ENCODE peak calls at places on chromosome 12, in nine cellular contexts. One of them, this sample, is unnamed.

GRCh38 chr12:82040987-82041743 is 282.0 kb upstream of the PPFIA2 start:
- DNase-seq in tibial nerve: no peak
- DNase-seq in Panc1: no peak
- DNase-seq in RWPE1: no peak
- DNase-seq in nephron progenitor cell: no peak
- DNase-seq in tibial artery: no peak
- DNase-seq in prostate gland: no peak
- DNase-seq in dorsolateral prefrontal cortex: no peak
- DNase-seq in pancreas: no peak
- DNase-seq in this sample: no peak

GRCh38 chr12:123237646-123238329 is 4.6 kb downstream of the MTRFR start:
- DNase-seq in prostate gland: peak
- DNase-seq in dorsolateral prefrontal cortex: peak
- DNase-seq in RWPE1: peak
- DNase-seq in tibial artery: peak
- DNase-seq in tibial nerve: peak
- DNase-seq in nephron progenitor cell: peak
- DNase-seq in pancreas: peak
- DNase-seq in Panc1: no peak
- DNase-seq in this sample: no peak

GRCh38 chr12:88752183-88752582 is 171.9 kb upstream of the KITLG start:
- DNase-seq in tibial artery: no peak
- DNase-seq in pancreas: no peak
- DNase-seq in RWPE1: no peak
- DNase-seq in nephron progenitor cell: no peak
- DNase-seq in Panc1: no peak
- DNase-seq in dorsolateral prefrontal cortex: no peak
- DNase-seq in tibial nerve: no peak
- DNase-seq in prostate gland: no peak
- DNase-seq in this sample: no peak

GRCh38 chr12:10393291-10393690 is 3.5 kb upstream of the KLRK1 start:
- DNase-seq in tibial artery: no peak
- DNase-seq in dorsolateral prefrontal cortex: no peak
- DNase-seq in nephron progenitor cell: no peak
- DNase-seq in Panc1: no peak
- DNase-seq in prostate gland: no peak
- DNase-seq in tibial nerve: no peak
- DNase-seq in RWPE1: no peak
- DNase-seq in pancreas: no peak
- DNase-seq in this sample: no peak

GRCh38 chr12:25436206-25436912 is 116.7 kb downstream of the LMNTD1 start:
- DNase-seq in Panc1: peak
- DNase-seq in tibial artery: no peak
- DNase-seq in tibial nerve: no peak
- DNase-seq in prostate gland: peak
- DNase-seq in dorsolateral prefrontal cortex: no peak
- DNase-seq in nephron progenitor cell: peak
- DNase-seq in pancreas: peak
- DNase-seq in RWPE1: peak
- DNase-seq in this sample: no peak

GRCh38 chr12:46920503-46920902 is 94.7 kb upstream of the SLC38A4 start:
- DNase-seq in tibial artery: no peak
- DNase-seq in Panc1: no peak
- DNase-seq in pancreas: no peak
- DNase-seq in RWPE1: no peak
- DNase-seq in tibial nerve: no peak
- DNase-seq in prostate gland: no peak
- DNase-seq in nephron progenitor cell: no peak
- DNase-seq in dorsolateral prefrontal cortex: no peak
- DNase-seq in this sample: no peak

GRCh38 chr12:102474438-102475064 is 5.8 kb downstream of the IGF1 start:
- DNase-seq in prostate gland: no peak
- DNase-seq in nephron progenitor cell: no peak
- DNase-seq in RWPE1: no peak
- DNase-seq in dorsolateral prefrontal cortex: no peak
- DNase-seq in tibial artery: no peak
- DNase-seq in Panc1: no peak
- DNase-seq in pancreas: no peak
- DNase-seq in tibial nerve: no peak
- DNase-seq in this sample: no peak

GRCh38 chr12:119740835-119741234 is 72.9 kb downstream of the PRKAB1 start:
- DNase-seq in Panc1: no peak
- DNase-seq in tibial artery: no peak
- DNase-seq in tibial nerve: no peak
- DNase-seq in nephron progenitor cell: no peak
- DNase-seq in dorsolateral prefrontal cortex: no peak
- DNase-seq in RWPE1: no peak
- DNase-seq in pancreas: no peak
- DNase-seq in prostate gland: no peak
- DNase-seq in this sample: no peak

GRCh38 chr12:121889267-121889624 is 656 bp downstream of the PSMD9 start:
- DNase-seq in RWPE1: no peak
- DNase-seq in tibial artery: no peak
- DNase-seq in dorsolateral prefrontal cortex: no peak
- DNase-seq in prostate gland: no peak
- DNase-seq in tibial nerve: no peak
- DNase-seq in pancreas: no peak
- DNase-seq in nephron progenitor cell: no peak
- DNase-seq in Panc1: no peak
- DNase-seq in this sample: no peak
- TF ChIP-seq CTCF in RWPE1: peak
- TF ChIP-seq CTCF in tibial artery: no peak
- TF ChIP-seq CTCF in dorsolateral prefrontal cortex: no peak
- TF ChIP-seq CTCF in prostate gland: no peak
- TF ChIP-seq CTCF in tibial nerve: no peak
- TF ChIP-seq CTCF in pancreas: no peak
- TF ChIP-seq CTCF in nephron progenitor cell: no peak
- TF ChIP-seq CTCF in Panc1: peak
- TF ChIP-seq CTCF in this sample: no peak

DNA sequence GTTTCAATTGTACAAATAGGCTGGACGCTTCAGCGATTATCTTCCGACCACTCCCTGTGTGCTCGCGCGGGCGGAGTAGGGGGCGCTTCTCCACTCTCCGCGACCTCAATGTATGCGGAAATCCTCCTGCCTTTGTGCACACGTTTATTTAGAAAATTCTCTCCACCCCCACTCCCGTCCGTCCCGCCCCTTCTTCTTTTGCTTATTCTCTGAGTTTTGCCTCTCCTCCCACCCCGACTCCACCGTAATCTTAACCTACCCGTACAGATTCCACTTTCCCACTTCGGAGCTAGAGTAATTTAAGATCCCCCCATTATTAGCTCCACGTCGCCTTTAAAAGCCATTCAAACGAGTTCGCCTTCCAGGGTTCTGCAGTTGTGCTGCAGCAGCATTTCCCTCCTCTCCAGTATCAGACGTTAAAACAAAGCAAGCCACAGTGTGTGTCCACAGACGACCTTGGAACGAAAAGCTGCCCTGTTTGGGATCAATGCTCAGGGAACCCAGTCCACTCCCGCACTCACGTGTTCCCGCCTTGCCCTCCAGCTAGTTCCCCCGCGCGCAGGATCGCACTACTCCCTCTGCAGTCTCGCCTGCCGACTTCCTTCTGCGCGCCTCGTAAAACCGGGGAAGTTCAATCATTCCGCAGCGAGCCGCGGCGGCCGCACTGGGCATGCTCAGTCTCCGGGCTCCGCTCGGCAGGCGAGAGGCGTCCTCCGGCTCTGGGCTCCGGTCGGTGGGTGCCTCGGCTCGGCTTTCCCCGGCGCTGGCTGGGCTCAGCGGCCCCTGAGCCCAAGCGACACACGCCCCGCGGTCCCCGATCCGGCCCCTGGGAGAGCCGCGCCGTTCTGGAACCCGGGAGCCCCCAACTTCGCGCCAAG is at the start of gene ANO6:
- DNase-seq in tibial artery: peak
- DNase-seq in tibial nerve: peak
- DNase-seq in pancreas: peak
- DNase-seq in dorsolateral prefrontal cortex: peak
- DNase-seq in Panc1: no peak
- DNase-seq in RWPE1: peak
- DNase-seq in nephron progenitor cell: peak
- DNase-seq in prostate gland: peak
- DNase-seq in this sample: peak
- TF ChIP-seq CTCF in tibial artery: peak
- TF ChIP-seq CTCF in tibial nerve: no peak
- TF ChIP-seq CTCF in pancreas: no peak
- TF ChIP-seq CTCF in dorsolateral prefrontal cortex: peak
- TF ChIP-seq CTCF in Panc1: peak
- TF ChIP-seq CTCF in RWPE1: peak
- TF ChIP-seq CTCF in nephron progenitor cell: peak
- TF ChIP-seq CTCF in prostate gland: no peak
- TF ChIP-seq CTCF in this sample: peak

DNA sequence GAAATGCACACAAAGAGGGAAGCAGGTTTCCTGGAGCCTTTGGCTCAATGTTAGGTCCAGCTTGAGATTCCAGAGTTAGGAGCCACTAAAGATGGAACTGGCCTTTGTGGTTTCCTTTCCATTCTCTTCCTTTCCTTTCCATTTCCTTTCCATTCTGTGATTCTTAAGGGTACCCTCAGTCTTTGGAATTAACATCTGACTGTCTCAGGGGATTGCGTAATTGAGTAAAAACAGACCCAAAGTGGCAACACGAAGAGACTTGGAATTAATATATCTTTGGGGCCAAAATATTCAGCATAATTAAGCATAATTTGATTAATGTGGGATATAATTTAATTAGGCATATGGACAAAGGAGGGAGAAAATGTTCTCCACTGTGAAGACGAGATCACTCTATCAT is 205.6 kb downstream of the CRADD start:
- DNase-seq in nephron progenitor cell: no peak
- DNase-seq in pancreas: no peak
- DNase-seq in Panc1: no peak
- DNase-seq in dorsolateral prefrontal cortex: no peak
- DNase-seq in tibial nerve: no peak
- DNase-seq in prostate gland: no peak
- DNase-seq in RWPE1: no peak
- DNase-seq in tibial artery: no peak
- DNase-seq in this sample: no peak
- TF ChIP-seq CTCF in nephron progenitor cell: no peak
- TF ChIP-seq CTCF in pancreas: no peak
- TF ChIP-seq CTCF in Panc1: no peak
- TF ChIP-seq CTCF in dorsolateral prefrontal cortex: no peak
- TF ChIP-seq CTCF in tibial nerve: no peak
- TF ChIP-seq CTCF in prostate gland: no peak
- TF ChIP-seq CTCF in RWPE1: no peak
- TF ChIP-seq CTCF in tibial artery: no peak
- TF ChIP-seq CTCF in this sample: no peak

GRCh38 chr12:6263931-6264330 is 46.6 kb upstream of the PLEKHG6 start:
- DNase-seq in prostate gland: no peak
- DNase-seq in Panc1: no peak
- DNase-seq in nephron progenitor cell: no peak
- DNase-seq in RWPE1: no peak
- DNase-seq in tibial artery: no peak
- DNase-seq in dorsolateral prefrontal cortex: no peak
- DNase-seq in pancreas: no peak
- DNase-seq in tibial nerve: no peak
- DNase-seq in this sample: no peak
- TF ChIP-seq CTCF in prostate gland: no peak
- TF ChIP-seq CTCF in Panc1: no peak
- TF ChIP-seq CTCF in nephron progenitor cell: no peak
- TF ChIP-seq CTCF in RWPE1: no peak
- TF ChIP-seq CTCF in tibial artery: no peak
- TF ChIP-seq CTCF in dorsolateral prefrontal cortex: no peak
- TF ChIP-seq CTCF in pancreas: no peak
- TF ChIP-seq CTCF in tibial nerve: no peak
- TF ChIP-seq CTCF in this sample: no peak

DNA sequence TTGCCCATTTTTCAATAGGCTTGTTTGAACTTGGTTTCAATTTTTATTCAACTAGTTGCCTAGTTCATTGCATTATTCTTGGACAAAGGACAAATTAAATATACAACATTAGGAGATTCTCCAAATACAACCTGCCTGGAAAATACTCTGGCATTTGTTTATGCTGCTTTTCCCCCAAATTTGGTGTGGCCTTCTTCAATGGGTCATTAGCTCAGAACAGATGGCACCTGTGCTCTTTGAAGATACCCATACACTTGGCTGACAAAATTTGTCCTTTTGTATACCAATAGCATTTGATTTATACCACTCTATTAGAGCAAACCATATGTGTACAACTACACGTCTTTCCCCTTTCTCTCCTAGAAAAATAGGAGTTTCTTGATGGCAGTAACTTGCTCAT is 35.7 kb downstream of the WBP11 start:
- DNase-seq in tibial nerve: no peak
- DNase-seq in tibial artery: no peak
- DNase-seq in prostate gland: no peak
- DNase-seq in nephron progenitor cell: no peak
- DNase-seq in RWPE1: no peak
- DNase-seq in dorsolateral prefrontal cortex: no peak
- DNase-seq in Panc1: no peak
- DNase-seq in pancreas: no peak
- DNase-seq in this sample: no peak
- TF ChIP-seq CTCF in tibial nerve: no peak
- TF ChIP-seq CTCF in tibial artery: no peak
- TF ChIP-seq CTCF in prostate gland: no peak
- TF ChIP-seq CTCF in nephron progenitor cell: no peak
- TF ChIP-seq CTCF in RWPE1: no peak
- TF ChIP-seq CTCF in dorsolateral prefrontal cortex: no peak
- TF ChIP-seq CTCF in Panc1: no peak
- TF ChIP-seq CTCF in pancreas: no peak
- TF ChIP-seq CTCF in this sample: no peak

GRCh38 chr12:31117203-31118011 is 43.7 kb downstream of the DDX11 start:
- DNase-seq in prostate gland: peak
- DNase-seq in Panc1: peak
- DNase-seq in tibial artery: peak
- DNase-seq in RWPE1: peak
- DNase-seq in pancreas: no peak
- DNase-seq in tibial nerve: no peak
- DNase-seq in nephron progenitor cell: peak
- DNase-seq in dorsolateral prefrontal cortex: no peak
- DNase-seq in this sample: no peak
- TF ChIP-seq CTCF in prostate gland: peak
- TF ChIP-seq CTCF in Panc1: peak
- TF ChIP-seq CTCF in tibial artery: peak
- TF ChIP-seq CTCF in RWPE1: peak
- TF ChIP-seq CTCF in pancreas: peak
- TF ChIP-seq CTCF in tibial nerve: no peak
- TF ChIP-seq CTCF in nephron progenitor cell: peak
- TF ChIP-seq CTCF in dorsolateral prefrontal cortex: peak
- TF ChIP-seq CTCF in this sample: peak

GRCh38 chr12:5154091-5154490 is 110.4 kb downstream of the KCNA5 start:
- DNase-seq in dorsolateral prefrontal cortex: no peak
- DNase-seq in prostate gland: no peak
- DNase-seq in tibial artery: no peak
- DNase-seq in RWPE1: no peak
- DNase-seq in Panc1: no peak
- DNase-seq in nephron progenitor cell: peak
- DNase-seq in pancreas: no peak
- DNase-seq in tibial nerve: no peak
- DNase-seq in this sample: no peak
- TF ChIP-seq CTCF in dorsolateral prefrontal cortex: no peak
- TF ChIP-seq CTCF in prostate gland: no peak
- TF ChIP-seq CTCF in tibial artery: no peak
- TF ChIP-seq CTCF in RWPE1: no peak
- TF ChIP-seq CTCF in Panc1: no peak
- TF ChIP-seq CTCF in nephron progenitor cell: no peak
- TF ChIP-seq CTCF in pancreas: no peak
- TF ChIP-seq CTCF in tibial nerve: no peak
- TF ChIP-seq CTCF in this sample: no peak

This sample was measured in CD14-positive monocyte.